ENCODE peak calls at places on chromosomes 16 and 17, in seven cellular contexts. One of them, this sample, is unnamed.

GRCh38 chr16:89024546-89024945 is 47.5 kb upstream of the CBFA2T3 start:
- DNase-seq in kidney: no peak
- DNase-seq in astrocyte of the cerebellum: no peak
- DNase-seq in dorsolateral prefrontal cortex: no peak
- DNase-seq in omental fat pad: no peak
- DNase-seq in ovary: no peak
- DNase-seq in cardiac fibroblast: no peak
- DNase-seq in this sample: no peak

GRCh38 chr16:23711785-23712184 is 1.2 kb downstream of the ERN2 start:
- DNase-seq in kidney: no peak
- DNase-seq in cardiac fibroblast: no peak
- DNase-seq in dorsolateral prefrontal cortex: no peak
- DNase-seq in astrocyte of the cerebellum: no peak
- DNase-seq in omental fat pad: no peak
- DNase-seq in ovary: no peak
- DNase-seq in this sample: no peak

GRCh38 chr17:77441130-77441920 is 300.6 kb downstream of the SEC14L1 start:
- DNase-seq in omental fat pad: no peak
- DNase-seq in dorsolateral prefrontal cortex: no peak
- DNase-seq in ovary: no peak
- DNase-seq in astrocyte of the cerebellum: no peak
- DNase-seq in cardiac fibroblast: no peak
- DNase-seq in kidney: no peak
- DNase-seq in this sample: no peak

GRCh38 chr17:78737332-78737731 is 44.7 kb downstream of the CYTH1 start:
- DNase-seq in kidney: no peak
- DNase-seq in astrocyte of the cerebellum: no peak
- DNase-seq in cardiac fibroblast: no peak
- DNase-seq in ovary: no peak
- DNase-seq in dorsolateral prefrontal cortex: no peak
- DNase-seq in omental fat pad: no peak
- DNase-seq in this sample: no peak

GRCh38 chr16:25256821-25257503 is 683 bp downstream of the ZKSCAN2 start:
- DNase-seq in kidney: no peak
- DNase-seq in cardiac fibroblast: no peak
- DNase-seq in ovary: no peak
- DNase-seq in omental fat pad: no peak
- DNase-seq in dorsolateral prefrontal cortex: no peak
- DNase-seq in astrocyte of the cerebellum: no peak
- DNase-seq in this sample: no peak

GRCh38 chr17:29504711-29505110 is 62.1 kb downstream of the ABHD15 start:
- DNase-seq in omental fat pad: no peak
- DNase-seq in dorsolateral prefrontal cortex: no peak
- DNase-seq in ovary: no peak
- DNase-seq in kidney: no peak
- DNase-seq in astrocyte of the cerebellum: no peak
- DNase-seq in cardiac fibroblast: peak
- DNase-seq in this sample: no peak

GRCh38 chr17:14211778-14212177 is 24.9 kb downstream of the CDRT15 start:
- DNase-seq in dorsolateral prefrontal cortex: no peak
- DNase-seq in omental fat pad: no peak
- DNase-seq in cardiac fibroblast: peak
- DNase-seq in astrocyte of the cerebellum: no peak
- DNase-seq in kidney: peak
- DNase-seq in ovary: no peak
- DNase-seq in this sample: no peak

GRCh38 chr17:80987941-80988461 is 3.6 kb upstream of the CHMP6 start:
- DNase-seq in kidney: no peak
- DNase-seq in ovary: peak
- DNase-seq in cardiac fibroblast: no peak
- DNase-seq in astrocyte of the cerebellum: no peak
- DNase-seq in omental fat pad: no peak
- DNase-seq in dorsolateral prefrontal cortex: no peak
- DNase-seq in this sample: no peak

GRCh38 chr17:164536-165235 is 16.8 kb downstream of the DOC2B start:
- DNase-seq in kidney: no peak
- DNase-seq in cardiac fibroblast: peak
- DNase-seq in dorsolateral prefrontal cortex: peak
- DNase-seq in ovary: peak
- DNase-seq in omental fat pad: no peak
- DNase-seq in astrocyte of the cerebellum: peak
- DNase-seq in this sample: no peak

GRCh38 chr17:76598004-76598439 is 12.4 kb upstream of the ST6GALNAC2 start:
- DNase-seq in dorsolateral prefrontal cortex: no peak
- DNase-seq in ovary: no peak
- DNase-seq in omental fat pad: no peak
- DNase-seq in cardiac fibroblast: no peak
- DNase-seq in kidney: no peak
- DNase-seq in astrocyte of the cerebellum: no peak
- DNase-seq in this sample: no peak

GRCh38 chr17:62778990-62779681 is 29.0 kb downstream of the MARCHF10 start:
- DNase-seq in kidney: peak
- DNase-seq in omental fat pad: peak
- DNase-seq in astrocyte of the cerebellum: peak
- DNase-seq in ovary: peak
- DNase-seq in dorsolateral prefrontal cortex: no peak
- DNase-seq in cardiac fibroblast: peak
- DNase-seq in this sample: peak

GRCh38 chr16:84737658-84738057 is 37.9 kb downstream of the USP10 start:
- DNase-seq in kidney: no peak
- DNase-seq in dorsolateral prefrontal cortex: no peak
- DNase-seq in cardiac fibroblast: no peak
- DNase-seq in omental fat pad: no peak
- DNase-seq in ovary: no peak
- DNase-seq in astrocyte of the cerebellum: no peak
- DNase-seq in this sample: no peak

GRCh38 chr17:38674013-38674748 is 576 bp downstream of the EPOP start:
- DNase-seq in omental fat pad: no peak
- DNase-seq in dorsolateral prefrontal cortex: no peak
- DNase-seq in astrocyte of the cerebellum: no peak
- DNase-seq in cardiac fibroblast: no peak
- DNase-seq in kidney: peak
- DNase-seq in ovary: peak
- DNase-seq in this sample: no peak

GRCh38 chr16:67199808-67200198 is 872 bp downstream of the ELMO3 start:
- DNase-seq in cardiac fibroblast: no peak
- DNase-seq in kidney: no peak
- DNase-seq in dorsolateral prefrontal cortex: no peak
- DNase-seq in ovary: peak
- DNase-seq in omental fat pad: no peak
- DNase-seq in astrocyte of the cerebellum: no peak
- DNase-seq in this sample: no peak

GRCh38 chr16:4401510-4401909 is 14.9 kb downstream of the CORO7 start:
- DNase-seq in omental fat pad: no peak
- DNase-seq in astrocyte of the cerebellum: no peak
- DNase-seq in cardiac fibroblast: no peak
- DNase-seq in ovary: no peak
- DNase-seq in kidney: no peak
- DNase-seq in dorsolateral prefrontal cortex: no peak
- DNase-seq in this sample: no peak

GRCh38 chr17:40188694-40189093 is 11.4 kb downstream of the RAPGEFL1 start:
- DNase-seq in dorsolateral prefrontal cortex: no peak
- DNase-seq in kidney: no peak
- DNase-seq in cardiac fibroblast: no peak
- DNase-seq in omental fat pad: no peak
- DNase-seq in astrocyte of the cerebellum: no peak
- DNase-seq in ovary: no peak
- DNase-seq in this sample: no peak

GRCh38 chr17:5257124-5257523 is 22.5 kb upstream of the SCIMP start:
- DNase-seq in dorsolateral prefrontal cortex: no peak
- DNase-seq in omental fat pad: no peak
- DNase-seq in kidney: no peak
- DNase-seq in cardiac fibroblast: no peak
- DNase-seq in ovary: no peak
- DNase-seq in astrocyte of the cerebellum: no peak
- DNase-seq in this sample: no peak

GRCh38 chr16:27313422-27314160 is at the start of gene IL4R:
- DNase-seq in cardiac fibroblast: peak
- DNase-seq in ovary: peak
- DNase-seq in omental fat pad: peak
- DNase-seq in dorsolateral prefrontal cortex: no peak
- DNase-seq in kidney: peak
- DNase-seq in astrocyte of the cerebellum: peak
- DNase-seq in this sample: no peak

GRCh38 chr17:47818002-47818695 is 3.4 kb downstream of the OSBPL7 start:
- DNase-seq in omental fat pad: no peak
- DNase-seq in kidney: no peak
- DNase-seq in dorsolateral prefrontal cortex: no peak
- DNase-seq in cardiac fibroblast: no peak
- DNase-seq in ovary: peak
- DNase-seq in astrocyte of the cerebellum: no peak
- DNase-seq in this sample: no peak

GRCh38 chr16:20740901-20741491 is 622 bp downstream of the THUMPD1 start:
- DNase-seq in kidney: peak
- DNase-seq in cardiac fibroblast: peak
- DNase-seq in dorsolateral prefrontal cortex: peak
- DNase-seq in ovary: peak
- DNase-seq in omental fat pad: peak
- DNase-seq in astrocyte of the cerebellum: peak
- DNase-seq in this sample: peak

GRCh38 chr17:60141111-60142018 is 8.4 kb upstream of the CA4 start:
- DNase-seq in cardiac fibroblast: no peak
- DNase-seq in omental fat pad: no peak
- DNase-seq in dorsolateral prefrontal cortex: no peak
- DNase-seq in astrocyte of the cerebellum: no peak
- DNase-seq in ovary: no peak
- DNase-seq in kidney: peak
- DNase-seq in this sample: no peak

GRCh38 chr17:82031303-82031884 is at the start of gene RAC3:
- DNase-seq in dorsolateral prefrontal cortex: no peak
- DNase-seq in omental fat pad: no peak
- DNase-seq in ovary: no peak
- DNase-seq in cardiac fibroblast: peak
- DNase-seq in astrocyte of the cerebellum: no peak
- DNase-seq in kidney: no peak
- DNase-seq in this sample: no peak

GRCh38 chr17:65278050-65278819 is 141.1 kb downstream of the RGS9 start:
- DNase-seq in omental fat pad: no peak
- DNase-seq in ovary: peak
- DNase-seq in kidney: peak
- DNase-seq in dorsolateral prefrontal cortex: no peak
- DNase-seq in astrocyte of the cerebellum: peak
- DNase-seq in cardiac fibroblast: peak
- DNase-seq in this sample: peak
- TF ChIP-seq CTCF in omental fat pad: no peak
- TF ChIP-seq CTCF in ovary: no peak
- TF ChIP-seq CTCF in kidney: peak
- TF ChIP-seq CTCF in dorsolateral prefrontal cortex: peak
- TF ChIP-seq CTCF in astrocyte of the cerebellum: peak
- TF ChIP-seq CTCF in cardiac fibroblast: peak
- TF ChIP-seq CTCF in this sample: peak

DNA sequence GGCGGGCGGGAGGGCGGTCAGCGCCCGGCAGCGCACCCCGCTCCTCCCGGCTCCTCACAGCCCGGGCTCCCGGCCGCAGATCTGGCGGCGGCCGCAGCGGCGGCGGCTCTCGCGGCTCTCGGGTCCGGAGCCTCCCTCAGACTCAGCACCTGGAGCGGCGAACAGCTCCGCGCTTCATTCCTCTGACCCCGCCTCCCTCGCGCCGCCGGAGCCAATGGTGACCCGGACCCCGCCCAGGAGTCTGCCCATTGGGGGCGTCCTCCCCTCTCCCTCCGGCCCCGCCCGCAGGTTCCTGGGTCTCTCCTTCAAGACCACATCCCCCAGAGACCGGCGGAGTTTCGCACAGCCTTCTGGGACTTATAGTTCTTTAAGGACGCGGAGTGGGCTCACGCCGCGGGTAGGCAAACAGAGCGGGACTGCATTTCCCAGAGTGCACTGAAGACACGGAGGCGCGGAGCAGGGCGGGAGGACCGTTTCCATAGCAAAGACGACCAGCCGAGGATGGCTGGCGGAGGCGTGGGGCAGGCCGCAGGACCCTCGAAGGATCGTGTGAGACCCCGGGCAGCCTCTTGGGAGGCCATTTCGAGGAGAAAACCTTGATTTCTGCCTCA is at the start of gene SMPD3:
- DNase-seq in kidney: peak
- DNase-seq in dorsolateral prefrontal cortex: peak
- DNase-seq in cardiac fibroblast: peak
- DNase-seq in astrocyte of the cerebellum: peak
- DNase-seq in ovary: peak
- DNase-seq in omental fat pad: peak
- DNase-seq in this sample: peak
- TF ChIP-seq CTCF in kidney: no peak
- TF ChIP-seq CTCF in dorsolateral prefrontal cortex: peak
- TF ChIP-seq CTCF in cardiac fibroblast: no peak
- TF ChIP-seq CTCF in astrocyte of the cerebellum: no peak
- TF ChIP-seq CTCF in ovary: no peak
- TF ChIP-seq CTCF in omental fat pad: no peak
- TF ChIP-seq CTCF in this sample: no peak

GRCh38 chr16:71537643-71538042 is 11.4 kb downstream of the CHST4 start:
- DNase-seq in ovary: no peak
- DNase-seq in astrocyte of the cerebellum: peak
- DNase-seq in dorsolateral prefrontal cortex: no peak
- DNase-seq in omental fat pad: no peak
- DNase-seq in kidney: peak
- DNase-seq in cardiac fibroblast: peak
- DNase-seq in this sample: no peak
- TF ChIP-seq CTCF in ovary: no peak
- TF ChIP-seq CTCF in astrocyte of the cerebellum: peak
- TF ChIP-seq CTCF in dorsolateral prefrontal cortex: peak
- TF ChIP-seq CTCF in omental fat pad: no peak
- TF ChIP-seq CTCF in kidney: peak
- TF ChIP-seq CTCF in cardiac fibroblast: peak
- TF ChIP-seq CTCF in this sample: peak

DNA sequence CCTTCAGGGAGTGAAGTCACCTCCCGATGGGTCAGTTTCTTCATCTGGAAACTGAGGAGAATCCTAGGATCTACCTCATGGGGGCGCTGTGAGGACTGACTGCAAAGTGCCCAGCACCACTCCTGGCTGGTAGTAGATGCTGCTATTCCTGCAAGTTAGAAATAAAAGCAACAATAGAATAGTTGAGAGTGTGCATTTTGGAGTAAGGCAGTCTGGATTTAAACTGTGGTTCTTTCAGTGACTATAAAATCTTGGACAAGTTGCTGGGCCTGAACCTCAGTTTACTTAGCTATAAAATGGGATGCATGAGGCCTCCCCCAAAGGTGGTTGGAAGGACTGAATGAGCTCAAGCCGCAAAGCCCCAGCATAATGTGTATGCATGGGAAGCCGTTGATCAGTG is 70.6 kb downstream of the CYB5B start:
- DNase-seq in astrocyte of the cerebellum: no peak
- DNase-seq in cardiac fibroblast: peak
- DNase-seq in omental fat pad: no peak
- DNase-seq in ovary: no peak
- DNase-seq in dorsolateral prefrontal cortex: no peak
- DNase-seq in kidney: no peak
- DNase-seq in this sample: no peak
- TF ChIP-seq CTCF in astrocyte of the cerebellum: no peak
- TF ChIP-seq CTCF in cardiac fibroblast: peak
- TF ChIP-seq CTCF in omental fat pad: no peak
- TF ChIP-seq CTCF in ovary: no peak
- TF ChIP-seq CTCF in dorsolateral prefrontal cortex: no peak
- TF ChIP-seq CTCF in kidney: no peak
- TF ChIP-seq CTCF in this sample: peak

GRCh38 chr17:43858201-43858600 is 11.2 kb downstream of the CD300LG start:
- DNase-seq in ovary: no peak
- DNase-seq in cardiac fibroblast: no peak
- DNase-seq in astrocyte of the cerebellum: no peak
- DNase-seq in omental fat pad: no peak
- DNase-seq in dorsolateral prefrontal cortex: no peak
- DNase-seq in kidney: peak
- DNase-seq in this sample: no peak
- TF ChIP-seq CTCF in ovary: no peak
- TF ChIP-seq CTCF in cardiac fibroblast: no peak
- TF ChIP-seq CTCF in astrocyte of the cerebellum: no peak
- TF ChIP-seq CTCF in omental fat pad: no peak
- TF ChIP-seq CTCF in dorsolateral prefrontal cortex: no peak
- TF ChIP-seq CTCF in kidney: no peak
- TF ChIP-seq CTCF in this sample: no peak

GRCh38 chr16:1338855-1339675 is 5.6 kb downstream of the BAIAP3 start:
- DNase-seq in cardiac fibroblast: no peak
- DNase-seq in ovary: no peak
- DNase-seq in kidney: no peak
- DNase-seq in astrocyte of the cerebellum: no peak
- DNase-seq in omental fat pad: no peak
- DNase-seq in dorsolateral prefrontal cortex: no peak
- DNase-seq in this sample: no peak
- TF ChIP-seq CTCF in cardiac fibroblast: no peak
- TF ChIP-seq CTCF in ovary: no peak
- TF ChIP-seq CTCF in kidney: no peak
- TF ChIP-seq CTCF in astrocyte of the cerebellum: no peak
- TF ChIP-seq CTCF in omental fat pad: no peak
- TF ChIP-seq CTCF in dorsolateral prefrontal cortex: no peak
- TF ChIP-seq CTCF in this sample: no peak